ENCODE peak calls at places on chromosomes 1 and 21, in seven cellular contexts. Y, M, V, G, B, L and K are unnamed samples.

GRCh38 chr1:235938714-235939487 is 72.2 kb upstream of the LYST start:
- DNase-seq in Y (no peak), M (peak), V (no peak), G (no peak), B (no peak), L (no peak), K (no peak)

GRCh38 chr1:66331641-66332523 is 202.1 kb upstream of the SGIP1 start:
- DNase-seq in Y (peak), M (peak), V (peak), G (peak), B (no peak), L (peak), K (peak)

GRCh38 chr1:1081311-1082238 is 7.5 kb upstream of the RNF223 start:
- DNase-seq in Y (no peak), M (no peak), V (no peak), G (no peak), B (no peak), L (no peak), K (no peak)

GRCh38 chr21:17512245-17513213 is at the start of gene CXADR:
- DNase-seq in Y (peak), M (peak), V (no peak), G (peak), B (peak), L (peak), K (peak)

GRCh38 chr1:6601049-6601864 is 1.4 kb downstream of the KLHL21 start:
- DNase-seq in Y (peak), M (peak), V (peak), G (no peak), B (no peak), L (peak), K (peak)

GRCh38 chr1:204416589-204417230 is 5.1 kb upstream of the PPP1R15B start:
- DNase-seq in Y (no peak), M (no peak), V (no peak), G (no peak), B (no peak), L (no peak), K (no peak)

GRCh38 chr1:28056129-28056925 is 32.1 kb downstream of the EYA3 start:
- DNase-seq in Y (no peak), M (no peak), V (no peak), G (no peak), B (no peak), L (no peak), K (no peak)

GRCh38 chr1:119108993-119109392 is 31.5 kb downstream of the WARS2 start:
- DNase-seq in Y (no peak), M (no peak), V (no peak), G (no peak), B (no peak), L (no peak), K (no peak)

GRCh38 chr1:6109688-6110087 is 64.0 kb downstream of the KCNAB2 start:
- DNase-seq in Y (no peak), M (no peak), V (no peak), G (no peak), B (no peak), L (no peak), K (peak)

GRCh38 chr1:71307451-71307850 is 226.6 kb upstream of the ZRANB2 start:
- DNase-seq in Y (peak), M (no peak), V (peak), G (no peak), B (no peak), L (peak), K (no peak)

GRCh38 chr1:71298633-71299032 is 217.8 kb upstream of the ZRANB2 start:
- DNase-seq in Y (no peak), M (no peak), V (no peak), G (no peak), B (no peak), L (no peak), K (no peak)

GRCh38 chr1:71304125-71304524 is 223.3 kb upstream of the ZRANB2 start:
- DNase-seq in Y (peak), M (no peak), V (no peak), G (no peak), B (no peak), L (no peak), K (no peak)

DNA sequence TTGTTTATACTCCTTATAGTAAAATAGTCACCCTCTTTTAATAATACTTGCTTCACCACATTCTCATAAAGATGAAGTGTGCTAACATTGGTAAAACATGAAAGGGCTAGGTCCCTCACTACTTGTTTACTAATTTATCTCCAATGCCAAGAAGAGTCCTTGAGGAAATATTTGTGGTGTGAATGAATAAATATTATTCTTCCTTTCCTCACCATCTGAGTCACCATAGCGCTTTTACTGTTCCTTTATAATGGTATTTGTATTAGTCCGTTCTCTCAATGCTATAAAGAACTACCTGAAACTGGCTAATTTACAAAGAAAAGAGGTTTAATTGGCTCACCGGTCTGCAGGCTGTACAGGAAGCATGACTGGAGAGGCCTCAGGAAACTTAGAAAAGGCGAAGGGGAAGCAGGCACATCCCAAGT is 222.8 kb upstream of the ZRANB2 start:
- DNase-seq in Y (peak), M (no peak), V (no peak), G (no peak), B (no peak), L (no peak), K (no peak)
- H3K18ac ChIP-seq in Y (no peak), M (no peak), V (no peak), G (no peak), B (no peak), L (no peak), K (no peak)

GRCh38 chr21:42272109-42272962 is 42.9 kb downstream of the TFF3 start:
- DNase-seq in Y (no peak), M (no peak), V (no peak), G (no peak), B (no peak), L (no peak), K (no peak)

GRCh38 chr21:42272984-42273600 is 42.1 kb downstream of the TFF3 start:
- DNase-seq in Y (no peak), M (no peak), V (no peak), G (no peak), B (no peak), L (no peak), K (no peak)

GRCh38 chr21:42276076-42276475 is 39.1 kb downstream of the TFF3 start:
- DNase-seq in Y (no peak), M (no peak), V (no peak), G (no peak), B (no peak), L (no peak), K (no peak)

GRCh38 chr21:42269382-42269781 is 45.8 kb downstream of the TFF3 start:
- DNase-seq in Y (no peak), M (no peak), V (no peak), G (no peak), B (no peak), L (no peak), K (no peak)

GRCh38 chr21:42271065-42271464 is 44.1 kb downstream of the TFF3 start:
- DNase-seq in Y (no peak), M (no peak), V (no peak), G (no peak), B (no peak), L (no peak), K (no peak)
- H3K23ac ChIP-seq in Y (no peak), M (no peak), V (no peak), G (no peak), B (no peak), L (no peak), K (no peak)

GRCh38 chr1:200378096-200378495 is 31.7 kb downstream of the ZNF281 start:
- DNase-seq in Y (no peak), M (no peak), V (no peak), G (no peak), B (no peak), L (no peak), K (no peak)
- H3K18ac ChIP-seq in Y (no peak), M (no peak), V (peak), G (no peak), B (no peak), L (no peak), K (no peak)

GRCh38 chr1:61111084-61112050 is 29.0 kb downstream of the NFIA start:
- DNase-seq in Y (no peak), M (no peak), V (no peak), G (no peak), B (no peak), L (no peak), K (no peak)
- H3K23ac ChIP-seq in Y (no peak), M (no peak), V (no peak), G (no peak), B (no peak), L (no peak), K (no peak)